ENCODE peak calls at places on chromosomes 2 and 18, in five cellular contexts. J, M, V, L and Q are unnamed samples.

GRCh38 chr2:226524381-226524843 is 275.2 kb downstream of the IRS1 start:
- DNase-seq in L (no peak), V (no peak), M (peak; percentile 95), J (no peak), Q (peak; percentile 84)

GRCh38 chr2:142687509-142687908 is 190.0 kb upstream of the KYNU start:
- DNase-seq in V (no peak), J (no peak), M (no peak), L (no peak), Q (no peak)

GRCh38 chr2:30439879-30440278 is 7.2 kb upstream of the LCLAT1 start:
- DNase-seq in J (no peak), M (no peak), V (no peak), L (no peak), Q (no peak)

GRCh38 chr2:126244937-126245336 is 411.0 kb upstream of the GYPC start:
- DNase-seq in V (peak; percentile 85), M (no peak), J (peak; percentile 84), L (peak; percentile 41), Q (peak; percentile 29)

GRCh38 chr2:105455488-105455991 is 56.7 kb upstream of the FHL2 start:
- DNase-seq in V (no peak), J (no peak), M (peak; percentile 92), L (no peak), Q (peak; percentile 88)

GRCh38 chr18:59556265-59556664 is 141.0 kb downstream of the CCBE1 start:
- DNase-seq in V (no peak), J (no peak), L (no peak), M (peak; percentile 52), Q (peak; percentile 46)

GRCh38 chr2:148614332-148615049 is 30.1 kb upstream of the EPC2 start:
- DNase-seq in M (peak; percentile 39), V (no peak), L (no peak), J (no peak), Q (peak; percentile 98)

GRCh38 chr18:62788891-62789290 is 73.5 kb downstream of the PHLPP1 start:
- DNase-seq in M (no peak), L (no peak), V (no peak), J (no peak), Q (peak; percentile 57)

GRCh38 chr2:240959214-240959940 is 39.0 kb upstream of the SNED1 start:
- DNase-seq in L (no peak), M (no peak), V (peak; percentile 40), J (peak; percentile 12), Q (no peak)

GRCh38 chr18:11996907-11997306 is 15.6 kb downstream of the IMPA2 start:
- DNase-seq in J (no peak), M (no peak), L (no peak), V (no peak), Q (no peak)

GRCh38 chr2:234853739-234854138 is 98.1 kb upstream of the SH3BP4 start:
- DNase-seq in J (no peak), L (no peak), M (peak; percentile 19), V (no peak), Q (no peak)

DNA sequence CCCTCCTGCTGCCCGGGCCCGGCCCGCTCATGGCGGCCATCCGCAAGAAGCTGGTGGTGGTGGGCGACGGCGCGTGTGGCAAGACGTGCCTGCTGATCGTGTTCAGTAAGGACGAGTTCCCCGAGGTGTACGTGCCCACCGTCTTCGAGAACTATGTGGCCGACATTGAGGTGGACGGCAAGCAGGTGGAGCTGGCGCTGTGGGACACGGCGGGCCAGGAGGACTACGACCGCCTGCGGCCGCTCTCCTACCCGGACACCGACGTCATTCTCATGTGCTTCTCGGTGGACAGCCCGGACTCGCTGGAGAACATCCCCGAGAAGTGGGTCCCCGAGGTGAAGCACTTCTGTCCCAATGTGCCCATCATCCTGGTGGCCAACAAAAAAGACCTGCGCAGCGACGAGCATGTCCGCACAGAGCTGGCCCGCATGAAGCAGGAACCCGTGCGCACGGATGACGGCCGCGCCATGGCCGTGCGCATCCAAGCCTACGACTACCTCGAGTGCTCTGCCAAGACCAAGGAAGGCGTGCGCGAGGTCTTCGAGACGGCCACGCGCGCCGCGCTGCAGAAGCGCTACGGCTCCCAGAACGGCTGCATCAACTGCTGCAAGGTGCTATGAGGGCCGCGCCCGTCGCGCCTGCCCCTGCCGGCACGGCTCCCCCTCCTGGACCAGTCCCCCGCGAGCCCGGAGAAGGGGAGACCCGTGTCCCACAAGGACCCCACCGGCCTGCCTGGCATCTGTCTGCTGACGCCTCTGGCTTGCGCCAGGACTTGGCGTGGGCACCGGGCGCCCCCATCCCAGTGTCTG is 767 bp downstream of the RHOB start:
- DNase-seq in J (peak; percentile 45), M (peak; percentile 41), L (peak; percentile 44), V (peak; percentile 71), Q (no peak)
- H3K14ac ChIP-seq in J (peak overlapping the region; percentile 72), M (peak overlapping the region; percentile 93), L (peak overlapping the region; percentile 94), V (no peak overlapping the region), Q (peak overlapping the region; percentile 84)

GRCh38 chr2:238147791-238148190 is 9.3 kb downstream of the KLHL30 start:
- DNase-seq in M (no peak), V (no peak), J (no peak), L (no peak), Q (no peak)
- H3K4me1 ChIP-seq in M (peaks cover 12% of the 10 kb centered on the region), V (no peaks in the 10 kb centered on the region), J (no peaks in the 10 kb centered on the region), L (peaks cover 8% of the 10 kb centered on the region), Q (no peaks in the 10 kb centered on the region)

GRCh38 chr2:218291934-218292699 is at the start of gene TMBIM1:
- DNase-seq in M (peak; percentile 58), L (peak; percentile 61), V (peak; percentile 88), J (peak; percentile 74), Q (peak; percentile 91)
- H3K14ac ChIP-seq in M (peak within 1 kb of the TSS; percentile 94), L (peak within 1 kb of the TSS; percentile 64), V (no peak within 1 kb of the TSS), J (no peak within 1 kb of the TSS), Q (peak within 1 kb of the TSS; percentile 82)

DNA sequence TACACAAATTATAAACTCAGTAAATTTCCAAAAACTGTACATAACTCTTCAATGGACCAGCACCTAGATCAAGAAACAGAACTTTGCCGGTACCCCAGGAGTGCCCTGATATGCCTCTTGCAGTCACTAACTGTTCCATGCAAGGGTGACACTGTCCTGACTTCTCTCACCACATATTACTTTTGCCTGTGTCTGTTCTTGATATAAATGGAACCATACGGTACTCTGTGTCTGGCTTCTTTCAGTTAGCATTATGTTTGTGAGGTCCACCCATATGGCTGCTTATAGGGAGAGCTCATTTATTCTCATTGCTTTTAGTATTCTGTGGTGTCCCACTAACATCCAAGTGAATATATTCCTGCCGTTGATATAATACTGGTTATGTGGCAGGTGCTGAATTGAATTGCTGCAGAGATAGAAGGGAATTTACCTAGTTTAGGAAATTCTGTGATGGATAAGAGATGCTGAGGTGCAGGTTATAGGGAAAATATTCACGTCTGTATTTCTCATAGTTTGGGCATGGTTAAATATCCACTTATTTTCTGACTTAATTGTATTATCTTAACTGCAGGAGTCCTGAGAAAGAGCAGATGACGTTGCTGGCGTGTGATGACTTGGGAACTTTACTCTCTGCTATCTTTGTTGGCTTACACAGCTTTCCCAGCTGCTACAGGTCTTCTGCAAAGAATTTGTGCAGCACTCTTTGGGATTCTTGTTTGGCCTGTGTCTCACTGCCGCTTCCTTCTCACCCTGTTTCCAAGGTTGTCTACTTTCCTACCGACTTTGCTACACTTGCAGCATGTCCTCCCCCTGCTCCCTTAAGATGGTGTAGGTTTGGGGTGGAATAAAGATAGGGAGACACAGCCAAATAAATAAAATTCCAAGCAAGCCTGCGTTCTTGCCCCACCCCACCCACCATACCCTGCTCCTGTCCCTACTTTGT is 107.9 kb downstream of the MAP4K4 start:
- DNase-seq in V (no peak), M (peak; percentile 83), J (no peak), L (no peak), Q (no peak)
- H3K4me1 ChIP-seq in V (peaks cover 23% of the 10 kb centered on the region), M (peaks cover 25% of the 10 kb centered on the region), J (peaks cover 15% of the 10 kb centered on the region), L (peaks cover 27% of the 10 kb centered on the region), Q (peaks cover 46% of the 10 kb centered on the region)

GRCh38 chr2:103615706-103616105 is 853.9 kb downstream of the TMEM182 start:
- DNase-seq in J (no peak), L (no peak), M (no peak), V (no peak), Q (no peak)
- H3K14ac ChIP-seq in J (no peak overlapping the region), L (no peak overlapping the region), M (no peak overlapping the region), V (no peak overlapping the region), Q (no peak overlapping the region)

DNA sequence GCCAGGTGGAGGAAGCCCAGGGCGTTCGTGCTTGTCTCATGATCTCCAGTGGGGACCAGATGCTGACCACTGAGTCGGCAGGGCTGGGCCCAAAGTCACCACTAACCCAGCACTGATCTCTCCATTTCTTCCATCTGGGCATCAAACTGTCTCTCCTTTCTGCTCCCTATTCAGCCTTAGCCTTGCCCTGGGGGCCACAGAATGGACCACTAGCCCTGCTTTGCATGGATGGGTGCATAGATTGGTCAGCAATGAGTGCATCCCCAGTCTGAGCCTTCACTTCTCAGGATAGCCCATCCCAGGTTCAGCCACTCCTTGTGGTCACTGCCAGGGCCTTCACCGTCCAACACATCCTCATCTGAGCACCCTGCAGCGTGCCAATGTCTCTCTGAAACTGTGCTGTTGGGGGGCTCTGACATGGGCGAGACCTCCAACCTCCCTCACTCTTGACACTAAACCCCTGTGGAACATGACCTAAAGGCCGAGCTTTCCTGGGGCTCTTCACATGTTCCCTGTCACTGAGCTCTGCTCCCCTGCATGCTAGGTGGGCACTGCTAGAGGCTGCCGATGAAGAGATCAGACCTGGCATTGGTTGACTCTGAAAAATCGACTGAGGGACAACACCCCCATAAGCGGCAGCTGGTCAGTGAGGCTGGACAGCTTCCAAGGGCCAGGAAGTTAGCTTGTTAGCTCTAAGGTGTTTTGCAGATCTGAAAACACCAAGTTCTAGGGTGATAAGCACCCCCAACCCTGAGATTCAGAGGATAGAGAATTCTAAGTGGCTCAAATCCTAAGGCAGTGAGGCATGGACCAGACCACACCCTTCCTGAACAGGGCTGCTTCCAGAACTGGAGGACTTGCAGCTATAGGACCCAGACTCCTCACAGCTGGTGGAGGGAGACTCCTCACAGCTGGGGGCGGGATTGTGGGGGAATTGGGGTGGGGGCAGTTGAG is 61.7 kb downstream of the HS1BP3 start:
- DNase-seq in L (no peak), J (no peak), V (no peak), M (no peak), Q (no peak)
- H3K4me1 ChIP-seq in L (peaks cover 16% of the 10 kb centered on the region), J (peaks cover 9% of the 10 kb centered on the region), V (peaks cover 7% of the 10 kb centered on the region), M (peaks cover 46% of the 10 kb centered on the region), Q (peaks cover 33% of the 10 kb centered on the region)

GRCh38 chr2:96867756-96868554 is 1.9 kb downstream of the SEMA4C start:
- DNase-seq in L (no peak), J (no peak), V (no peak), M (no peak), Q (no peak)
- H3K14ac ChIP-seq in L (peak overlapping the region; percentile 25), J (peak overlapping the region; percentile 96), V (no peak overlapping the region), M (peak overlapping the region; percentile 95), Q (peak overlapping the region; percentile 94)